ENCODE peak calls at places on chromosome 1, in six cellular contexts. N is left colon, F is HEK293T, Y is ureter, J is fibroblast of lung, W is Caki2. M is an unnamed sample.

GRCh38 chr1:41740630-41741239 is 178.0 kb downstream of the HIVEP3 start:
- DNase-seq in N (no peak), J (no peak), F (no peak), Y (no peak), W (no peak), M (no peak)

GRCh38 chr1:23810818-23811420 is 10.4 kb upstream of the GALE start:
- DNase-seq in F (peak; percentile 58), N (peak; percentile 83), Y (no peak), J (no peak), W (no peak), M (no peak)

GRCh38 chr1:236508593-236509027 is 15.2 kb upstream of the LGALS8 start:
- DNase-seq in Y (no peak), W (no peak), F (no peak), J (no peak), N (no peak), M (no peak)

GRCh38 chr1:111221633-111222286 is 5.8 kb upstream of the CHI3L2 start:
- DNase-seq in N (no peak), J (peak; percentile 36), F (no peak), W (no peak), Y (no peak), M (no peak)

GRCh38 chr1:59422921-59423575 is 126.2 kb downstream of the FGGY start:
- DNase-seq in Y (peak; percentile 89), F (no peak), N (peak; percentile 76), W (no peak), J (no peak), M (peak; percentile 66)

GRCh38 chr1:59500970-59501742 is 204.3 kb downstream of the FGGY start:
- DNase-seq in F (no peak), W (no peak), J (no peak), N (no peak), Y (no peak), M (no peak)

GRCh38 chr1:209389258-209389657 is 194.3 kb upstream of the CAMK1G start:
- DNase-seq in Y (peak; percentile 57), W (peak; percentile 84), J (peak; percentile 98), N (no peak), F (no peak), M (no peak)

GRCh38 chr1:55134152-55134808 is 80.9 kb downstream of the USP24 start:
- DNase-seq in N (no peak), F (no peak), J (no peak), W (no peak), Y (no peak), M (no peak)

GRCh38 chr1:942864-943533 is 16.1 kb downstream of the NOC2L start:
- DNase-seq in F (no peak), N (peak; percentile 68), Y (no peak), J (peak; percentile 70), W (peak; percentile 59), M (no peak)

GRCh38 chr1:214709241-214709640 is 106.2 kb downstream of the CENPF start:
- DNase-seq in Y (no peak), F (no peak), W (no peak), N (no peak), J (no peak), M (no peak)